ENCODE peak calls at places on chromosomes 11 and 22, in eight cellular contexts. L is stomach, K is Panc1, G is H1, X is HL-60, O is sigmoid colon, H is upper lobe of left lung, U is K562. R is an unnamed sample.

GRCh38 chr22:33678523-33678922 is 241.8 kb downstream of the LARGE1 start:
- DNase-seq in L (no peak), K (no peak), G (no peak), X (no peak), O (no peak), H (no peak), U (no peak), R (no peak)

GRCh38 chr11:35087648-35088047 is 51.3 kb upstream of the CD44 start:
- DNase-seq in L (no peak), K (no peak), G (no peak), X (no peak), O (no peak), H (no peak), U (no peak), R (no peak)

GRCh38 chr11:119375629-119376196 is 5.8 kb downstream of the USP2 start:
- DNase-seq in L (no peak), K (no peak), G (no peak), X (no peak), O (peak; percentile 84), H (no peak), U (peak; percentile 59), R (no peak)

GRCh38 chr11:93481279-93481678 is 61.9 kb downstream of the SMCO4 start:
- DNase-seq in L (no peak), K (no peak), G (no peak), X (no peak), O (no peak), H (peak; percentile 73), U (no peak), R (no peak)

GRCh38 chr11:11978792-11979486 is 29.5 kb downstream of the DKK3 start:
- DNase-seq in L (peak; percentile 64), K (no peak), G (no peak), X (no peak), O (peak; percentile 94), H (no peak), U (peak; percentile 13), R (peak; percentile 33)

GRCh38 chr22:39150848-39151215 is 1.6 kb downstream of the CBX7 start:
- DNase-seq in L (no peak), K (no peak), G (no peak), X (no peak), O (peak; percentile 62), H (no peak), U (no peak), R (peak; percentile 51)

GRCh38 chr22:20802452-20802851 is 28.5 kb downstream of the SERPIND1 start:
- DNase-seq in L (no peak), K (no peak), G (no peak), X (no peak), O (no peak), H (no peak), U (no peak), R (no peak)

GRCh38 chr11:73142128-73142377 is at the start of gene FCHSD2:
- DNase-seq in L (no peak), K (no peak), G (no peak), X (no peak), O (no peak), H (no peak), U (no peak), R (no peak)

GRCh38 chr22:42001127-42001526 is 2.5 kb downstream of the WBP2NL start:
- DNase-seq in L (no peak), K (no peak), G (no peak), X (no peak), O (no peak), H (no peak), U (no peak), R (no peak)

GRCh38 chr22:43136255-43136654 is 6.9 kb downstream of the MCAT start:
- DNase-seq in L (peak; percentile 58), K (no peak), G (no peak), X (no peak), O (no peak), H (no peak), U (peak; percentile 29), R (peak; percentile 83)

GRCh38 chr11:69307871-69308381 is 14.0 kb downstream of the MYEOV start:
- DNase-seq in L (no peak), K (no peak), G (no peak), X (no peak), O (peak; percentile 44), H (no peak), U (no peak), R (no peak)

GRCh38 chr11:61833926-61834277 is 5.8 kb downstream of the FADS2 start:
- DNase-seq in L (no peak), K (no peak), G (no peak), X (no peak), O (no peak), H (no peak), U (peak; percentile 40), R (no peak)

GRCh38 chr11:56543739-56544138 is 682 bp upstream of the OR5M11 start:
- DNase-seq in L (no peak), K (no peak), G (no peak), X (no peak), O (no peak), H (no peak), U (no peak), R (no peak)

GRCh38 chr11:96267490-96268010 is 75.4 kb downstream of the MAML2 start:
- DNase-seq in L (no peak), K (no peak), G (no peak), X (no peak), O (no peak), H (no peak), U (no peak), R (no peak)
- H3K4me3 ChIP-seq in L (no peak overlapping the region), K (no peak overlapping the region), G (no peak overlapping the region), X (no peak overlapping the region), O (no peak overlapping the region), H (no peak overlapping the region), U (no peak overlapping the region), R (peak overlapping the region; percentile 10)

GRCh38 chr11:64340671-64341335 is 799 bp downstream of the CCDC88B start:
- DNase-seq in L (peak; percentile 61), K (no peak), G (no peak), X (peak; percentile 94), O (no peak), H (peak; percentile 94), U (peak; percentile 66), R (peak; percentile 96)
- TF ChIP-seq POLR2AphosphoS5 in L (no peak), K (no peak), G (no peak), X (no peak), O (no peak), H (no peak), U (no peak), R (no peak)

DNA sequence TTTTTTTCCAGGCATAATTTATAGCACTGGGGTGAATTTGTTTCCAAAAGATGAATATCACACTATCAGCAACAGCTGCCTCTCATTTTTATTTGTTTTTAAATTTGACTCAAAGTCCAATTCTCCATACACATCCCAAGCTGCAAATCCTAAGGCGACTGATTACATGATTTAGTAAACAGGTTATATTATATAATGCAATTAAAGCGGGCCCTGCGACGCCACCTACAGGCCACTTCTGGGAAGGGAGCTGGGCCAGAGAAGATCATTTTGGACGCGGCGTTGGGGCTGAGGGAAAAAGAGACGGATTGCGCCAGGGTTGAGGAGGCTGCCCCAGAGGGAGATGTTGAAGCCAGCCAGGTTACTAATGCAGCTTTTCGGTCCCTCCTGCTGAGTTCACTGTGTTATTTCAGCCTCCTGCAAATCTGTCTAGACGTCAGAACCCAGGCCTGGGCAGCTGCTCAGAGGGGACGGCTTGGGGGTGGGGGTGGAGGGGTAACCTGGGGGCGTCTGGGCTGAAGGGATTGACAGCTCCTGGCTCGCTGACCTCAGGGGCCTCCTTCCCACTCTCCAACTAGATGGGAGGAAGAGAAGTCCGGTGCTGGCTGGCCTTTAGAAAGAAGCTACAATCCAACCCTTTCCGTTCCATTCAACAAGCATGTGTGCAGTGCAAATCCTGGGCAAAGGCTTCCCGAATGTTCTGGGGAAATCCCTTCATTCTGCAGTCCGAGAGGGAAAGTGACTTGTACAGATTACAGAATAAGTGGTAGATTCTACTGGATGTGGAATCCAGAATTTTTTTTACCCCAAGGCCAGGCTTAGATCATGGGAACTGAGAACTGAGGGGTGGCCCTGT is 150.1 kb downstream of the FEZ1 start:
- DNase-seq in L (peak; percentile 76), K (no peak), G (no peak), X (no peak), O (peak; percentile 92), H (no peak), U (peak; percentile 60), R (peak; percentile 78)
- H3K27ac ChIP-seq in L (peak overlapping the region; percentile 18), K (no peak overlapping the region), G (no peak overlapping the region), X (no peak overlapping the region), O (peak overlapping the region; percentile 59), H (peak overlapping the region; percentile 64), U (no peak overlapping the region), R (peak overlapping the region; percentile 34)

GRCh38 chr11:66160709-66161108 is 90.6 kb downstream of the PACS1 start:
- DNase-seq in L (no peak), K (no peak), G (no peak), X (no peak), O (no peak), H (no peak), U (no peak), R (no peak)
- H3K4me3 ChIP-seq in L (no peak overlapping the region), K (no peak overlapping the region), G (no peak overlapping the region), X (no peak overlapping the region), O (no peak overlapping the region), H (no peak overlapping the region), U (no peak overlapping the region), R (no peak overlapping the region)

GRCh38 chr11:33696931-33697638 is 3.5 kb downstream of the C11orf91 start:
- DNase-seq in L (no peak), K (no peak), G (no peak), X (no peak), O (no peak), H (no peak), U (no peak), R (no peak)

GRCh38 chr11:33696411-33696810 is 4.2 kb downstream of the C11orf91 start:
- DNase-seq in L (peak; percentile 47), K (no peak), G (no peak), X (no peak), O (no peak), H (no peak), U (no peak), R (no peak)

GRCh38 chr11:33694346-33695050 is 6.1 kb downstream of the C11orf91 start:
- DNase-seq in L (no peak), K (no peak), G (no peak), X (no peak), O (no peak), H (no peak), U (no peak), R (no peak)

GRCh38 chr11:33697997-33698396 is 2.6 kb downstream of the C11orf91 start:
- DNase-seq in L (no peak), K (no peak), G (no peak), X (no peak), O (no peak), H (no peak), U (no peak), R (no peak)

GRCh38 chr11:33695051-33695566 is 5.5 kb downstream of the C11orf91 start:
- DNase-seq in L (peak; percentile 82), K (no peak), G (no peak), X (no peak), O (no peak), H (peak; percentile 36), U (no peak), R (no peak)
- TF ChIP-seq POLR2AphosphoS5 in L (peak; percentile 31), K (peak; percentile 59), G (no peak), X (no peak), O (no peak), H (no peak), U (no peak), R (no peak)

R was measured in spleen.